ENCODE peak calls at places on chromosomes 12 and 14, in ten cellular contexts. Q, W, O, S, Y, Z, D, G, F and P are unnamed samples.

GRCh38 chr12:9660046-9660445 is 9.5 kb upstream of the CLEC2D start:
- DNase-seq in Z (no peak), Y (no peak), O (no peak), W (no peak), S (no peak), F (no peak), G (no peak), Q (no peak), D (no peak), P (no peak)

GRCh38 chr12:1864867-1865266 is 44.5 kb downstream of the LRTM2 start:
- DNase-seq in D (no peak), F (no peak), Q (no peak), Y (no peak), G (no peak), Z (no peak), W (no peak), O (no peak), S (no peak), P (no peak)

GRCh38 chr12:115923851-115924250 is 353.6 kb downstream of the MED13L start:
- DNase-seq in S (no peak), Y (peak; percentile 34), W (no peak), Q (no peak), D (no peak), F (no peak), Z (no peak), O (no peak), G (no peak), P (no peak)

GRCh38 chr12:33253123-33253522 is 186.5 kb downstream of the SYT10 start:
- DNase-seq in W (no peak), S (no peak), F (no peak), Q (no peak), Z (no peak), O (no peak), D (no peak), Y (no peak), G (no peak), P (no peak)

GRCh38 chr12:3216726-3217682 is 139.8 kb downstream of the TSPAN9 start:
- DNase-seq in S (peak; percentile 4), Q (no peak), Y (peak; percentile 76), W (no peak), O (peak; percentile 78), D (no peak), G (peak; percentile 59), Z (peak; percentile 80), F (peak; percentile 69), P (peak; percentile 29)

GRCh38 chr12:9735601-9736000 is 2.7 kb upstream of the CLECL1 start:
- DNase-seq in W (no peak), S (no peak), G (no peak), F (no peak), O (no peak), Q (no peak), Y (no peak), D (no peak), Z (no peak), P (no peak)

GRCh38 chr12:123062682-123063426 is 82.4 kb downstream of the ARL6IP4 start:
- DNase-seq in S (peak; percentile 18), G (peak; percentile 63), D (no peak), W (no peak), Z (peak; percentile 64), F (peak; percentile 57), Y (peak; percentile 73), O (peak; percentile 28), Q (peak; percentile 45), P (no peak)

GRCh38 chr14:101237241-101237616 is 324.1 kb upstream of the DIO3 start:
- DNase-seq in O (no peak), F (no peak), S (no peak), D (no peak), Q (no peak), G (no peak), Y (no peak), W (no peak), Z (no peak), P (no peak)

GRCh38 chr12:116882742-116883141 is 1.5 kb upstream of the HRK start:
- DNase-seq in D (no peak), O (peak; percentile 31), G (peak; percentile 64), Y (no peak), Z (peak; percentile 39), Q (no peak), S (no peak), W (no peak), F (peak; percentile 22), P (no peak)

GRCh38 chr12:6062427-6063378 is 61.8 kb downstream of the VWF start:
- DNase-seq in F (no peak), Z (peak; percentile 34), G (peak; percentile 58), S (no peak), W (peak; percentile 58), D (no peak), Q (no peak), O (peak; percentile 47), Y (no peak), P (no peak)

GRCh38 chr12:132477703-132478432 is 12.1 kb upstream of the FBRSL1 start:
- DNase-seq in O (no peak), Y (no peak), D (no peak), Z (no peak), W (no peak), S (no peak), Q (no peak), F (no peak), G (no peak), P (no peak)

GRCh38 chr14:99137913-99138571 is 134.0 kb downstream of the BCL11B start:
- DNase-seq in Y (no peak), O (no peak), G (no peak), Q (no peak), D (no peak), W (no peak), F (no peak), Z (no peak), S (peak; percentile 69), P (no peak)

GRCh38 chr14:91371011-91371989 is 46.3 kb downstream of the CCDC88C start:
- DNase-seq in Q (no peak), W (no peak), F (no peak), Z (no peak), Y (no peak), D (no peak), G (no peak), S (no peak), O (no peak), P (no peak)
- H3K4me3 ChIP-seq in Q (no peak overlapping the region), W (no peak overlapping the region), F (no peak overlapping the region), Z (no peak overlapping the region), Y (no peak overlapping the region), D (no peak overlapping the region), G (no peak overlapping the region), S (no peak overlapping the region), O (no peak overlapping the region), P (no peak overlapping the region)

DNA sequence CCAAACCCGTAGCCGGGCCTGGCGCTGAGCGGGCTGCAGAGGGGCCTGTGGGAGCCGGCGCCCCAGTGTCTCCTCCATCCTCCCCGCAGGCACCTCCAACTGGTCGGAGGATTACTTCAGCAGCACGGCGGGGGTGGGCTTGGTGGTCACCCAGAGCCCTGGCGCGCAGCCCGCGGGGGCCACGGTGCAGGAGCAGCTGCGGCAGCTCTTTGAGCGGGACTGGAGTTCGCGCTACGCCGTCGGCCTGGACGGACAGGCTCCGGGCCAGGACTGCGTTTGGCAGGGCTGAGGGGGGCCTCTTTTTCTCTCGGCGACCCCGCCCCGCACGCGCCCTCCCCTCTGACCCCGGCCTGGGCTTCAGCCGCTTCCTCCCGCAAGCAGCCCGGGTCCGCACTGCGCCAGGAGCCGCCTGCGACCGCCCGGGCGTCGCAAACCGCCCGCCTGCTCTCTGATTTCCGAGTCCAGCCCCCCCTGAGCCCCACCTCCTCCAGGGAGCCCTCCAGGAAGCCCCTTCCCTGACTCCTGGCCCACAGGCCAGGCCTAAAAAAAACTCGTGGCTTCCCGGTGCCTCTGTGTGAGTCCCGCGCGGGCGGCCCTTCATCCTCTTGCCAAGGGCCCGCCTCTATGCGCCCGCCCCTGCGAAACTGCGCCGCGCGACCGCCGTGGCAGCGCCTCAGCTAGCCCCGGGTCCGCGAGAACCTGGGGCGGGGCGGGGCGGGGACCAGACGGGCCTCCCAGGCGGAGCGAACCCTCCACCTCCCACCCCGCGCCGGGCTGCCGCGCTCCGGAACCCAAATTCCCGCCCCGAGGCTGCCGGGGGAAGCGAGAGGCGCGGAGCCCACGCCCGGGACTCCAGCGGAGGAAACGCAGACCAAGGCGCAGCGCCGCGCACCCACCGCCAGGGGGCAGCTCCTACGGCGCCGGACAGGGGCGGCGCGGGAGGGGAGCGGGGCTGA is 8.3 kb downstream of the PLD4 start:
- DNase-seq in S (peak; percentile 38), Z (peak; percentile 62), W (peak; percentile 84), D (peak; percentile 74), Y (peak; percentile 81), Q (peak; percentile 88), F (peak; percentile 35), G (peak; percentile 82), O (peak; percentile 66), P (peak; percentile 8)
- TF ChIP-seq CTCF in S (peak; percentile 43), Z (peak; percentile 42), W (peak; percentile 64), D (peak; percentile 84), Y (peak; percentile 89), Q (peak; percentile 66), F (peak; percentile 66), G (peak; percentile 79), O (peak; percentile 73), P (peak; percentile 67)

DNA sequence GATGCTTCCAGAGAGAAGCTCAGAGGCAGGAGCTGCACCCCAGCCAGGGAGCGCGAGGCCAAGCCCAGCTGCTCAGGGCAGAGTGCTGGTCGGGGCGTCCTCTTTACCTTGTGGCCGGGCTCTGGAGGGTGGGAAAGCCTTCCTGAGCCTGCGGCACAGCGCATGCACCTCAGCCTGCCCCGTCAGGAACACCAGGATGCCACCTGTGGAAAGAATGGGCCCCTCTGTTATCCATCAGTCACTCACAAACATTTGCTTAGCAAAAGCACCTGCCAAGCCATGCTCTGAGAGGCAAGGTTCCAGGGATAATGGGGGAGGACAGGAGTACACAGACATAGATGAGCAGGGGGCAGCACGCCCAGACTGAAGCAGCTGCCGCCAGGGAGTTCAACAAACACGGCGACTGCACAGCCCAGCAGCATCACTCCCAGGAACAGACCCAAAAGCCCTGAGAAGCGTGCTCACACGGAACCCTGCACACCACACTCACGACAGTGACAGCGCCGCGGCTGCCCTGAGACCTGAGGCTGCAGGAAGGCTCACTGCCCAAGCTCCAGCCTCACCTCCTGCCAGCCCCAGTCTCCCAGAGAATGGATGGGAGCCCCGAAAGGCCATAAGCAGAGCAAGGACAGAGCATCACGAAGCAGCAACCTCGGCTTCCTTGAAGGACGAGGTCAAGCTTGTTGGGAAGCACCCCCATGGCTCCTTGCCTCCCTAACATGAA is 21.8 kb downstream of the DHX37 start:
- DNase-seq in Z (no peak), F (no peak), D (no peak), Y (no peak), O (no peak), S (no peak), G (no peak), Q (no peak), W (no peak), P (no peak)
- H3K4me3 ChIP-seq in Z (no peak overlapping the region), F (no peak overlapping the region), D (no peak overlapping the region), Y (no peak overlapping the region), O (no peak overlapping the region), S (no peak overlapping the region), G (no peak overlapping the region), Q (no peak overlapping the region), W (no peak overlapping the region), P (no peak overlapping the region)

DNA sequence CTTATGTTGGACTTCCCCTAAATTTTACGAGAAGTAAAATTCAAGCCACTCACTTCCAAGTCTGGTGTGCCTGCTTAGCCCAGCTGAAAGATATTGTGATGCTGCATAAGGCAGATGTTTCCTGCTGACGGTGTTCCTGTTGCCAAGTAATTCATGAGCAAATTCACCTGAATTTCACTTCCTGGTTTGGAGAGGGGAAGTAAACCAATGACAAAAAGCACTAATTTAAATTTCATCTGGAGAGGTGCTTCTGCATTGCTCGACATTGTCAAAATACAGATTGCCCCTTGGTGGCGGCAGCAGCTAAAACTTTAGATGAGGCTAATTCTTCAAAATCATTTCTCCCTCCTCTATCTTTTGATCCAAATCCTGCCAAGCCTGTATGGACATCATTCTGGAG is 281.1 kb downstream of the AACS start:
- DNase-seq in Z (no peak), G (peak; percentile 7), F (no peak), W (no peak), Q (no peak), D (no peak), Y (no peak), O (no peak), S (no peak), P (no peak)
- TF ChIP-seq CTCF in Z (no peak), G (peak; percentile 3), F (no peak), W (no peak), Q (no peak), D (no peak), Y (no peak), O (no peak), S (no peak), P (no peak)